ENCODE peak calls at places on chromosomes 1 and 21, in five cellular contexts. X is amniotic stem cell; Y is naive thymus-derived CD8-positive, alpha-beta T cell; U is HTR-8/SVneo; D is choroid plexus epithelial cell. O is an unnamed sample.

GRCh38 chr1:187067160-187067559 is 238.4 kb downstream of the PLA2G4A start:
- DNase-seq in X (no peak), Y (no peak), U (no peak), D (no peak), O (no peak)

GRCh38 chr1:214316597-214316996 is 35.6 kb downstream of the SMYD2 start:
- DNase-seq in X (no peak), Y (no peak), U (no peak), D (peak), O (no peak)

GRCh38 chr1:92411511-92411910 is 75.2 kb downstream of the GFI1 start:
- DNase-seq in X (peak), Y (no peak), U (peak), D (peak), O (no peak)

GRCh38 chr1:162074548-162074947 is 5.1 kb downstream of the NOS1AP start:
- DNase-seq in X (no peak), Y (no peak), U (no peak), D (peak), O (no peak)

GRCh38 chr1:12554521-12555305 is 63.3 kb downstream of the DHRS3 start:
- DNase-seq in X (no peak), Y (no peak), U (no peak), D (no peak), O (no peak)

GRCh38 chr1:91924146-91924545 is 25.1 kb upstream of the BRDT start:
- DNase-seq in X (peak), Y (no peak), U (peak), D (peak), O (no peak)

GRCh38 chr1:37085393-37085792 is 51.1 kb upstream of the GRIK3 start:
- DNase-seq in X (no peak), Y (no peak), U (no peak), D (no peak), O (no peak)

GRCh38 chr1:42933060-42933586 is 25.5 kb downstream of the SLC2A1 start:
- DNase-seq in X (no peak), Y (no peak), U (no peak), D (no peak), O (no peak)

GRCh38 chr1:2388004-2388913 is 3.1 kb downstream of the MORN1 start:
- DNase-seq in X (no peak), Y (no peak), U (no peak), D (no peak), O (no peak)

GRCh38 chr1:192631749-192632148 is 4.2 kb upstream of the RGS13 start:
- DNase-seq in X (no peak), Y (no peak), U (no peak), D (no peak), O (no peak)

GRCh38 chr1:111802110-111802509 is 46.4 kb downstream of the DDX20 start:
- DNase-seq in X (no peak), Y (no peak), U (no peak), D (no peak), O (no peak)

GRCh38 chr1:39104158-39105060 is 78.3 kb downstream of the NDUFS5 start:
- DNase-seq in X (no peak), Y (no peak), U (no peak), D (peak), O (no peak)

GRCh38 chr1:223363057-223363855 is 720 bp downstream of the SUSD4 start:
- DNase-seq in X (no peak), Y (peak), U (peak), D (peak), O (peak)

GRCh38 chr1:229694053-229694693 is 68.1 kb downstream of the URB2 start:
- DNase-seq in X (no peak), Y (no peak), U (no peak), D (peak), O (no peak)

GRCh38 chr1:1259948-1260614 is 13.6 kb upstream of the C1QTNF12 start:
- DNase-seq in X (no peak), Y (no peak), U (no peak), D (no peak), O (no peak)

GRCh38 chr1:40534589-40534988 is 3.2 kb downstream of the ZNF684 start:
- DNase-seq in X (no peak), Y (no peak), U (no peak), D (no peak), O (no peak)

GRCh38 chr1:106049595-106049994 is 1006.9 kb upstream of the PRMT6 start:
- DNase-seq in X (no peak), Y (no peak), U (no peak), D (no peak), O (no peak)

GRCh38 chr1:30191154-30191702 is 532.2 kb downstream of the MATN1 start:
- DNase-seq in X (peak), Y (peak), U (peak), D (peak), O (no peak)

GRCh38 chr1:48775817-48776399 is 783 bp downstream of the BEND5 start:
- DNase-seq in X (no peak), Y (no peak), U (no peak), D (no peak), O (no peak)

GRCh38 chr1:36149973-36150295 is 648 bp upstream of the TRAPPC3 start:
- DNase-seq in X (no peak), Y (no peak), U (no peak), D (no peak), O (no peak)

GRCh38 chr1:18812540-18812939 is 46.9 kb downstream of the TAS1R2 start:
- DNase-seq in X (no peak), Y (no peak), U (no peak), D (no peak), O (no peak)

GRCh38 chr21:45372732-45373355 is 32.1 kb upstream of the COL18A1 start:
- DNase-seq in X (no peak), Y (no peak), U (no peak), D (no peak), O (no peak)

GRCh38 chr21:29486306-29486705 is 187.6 kb downstream of the BACH1 start:
- DNase-seq in X (no peak), Y (no peak), U (no peak), D (no peak), O (no peak)

GRCh38 chr1:88560614-88561013 is 123.5 kb upstream of the PKN2 start:
- DNase-seq in X (no peak), Y (no peak), U (no peak), D (no peak), O (no peak)

GRCh38 chr1:7845761-7846160 is 7.1 kb downstream of the UTS2 start:
- DNase-seq in X (no peak), Y (no peak), U (no peak), D (peak), O (no peak)

GRCh38 chr1:36731226-36732037 is 248.7 kb upstream of the CSF3R start:
- DNase-seq in X (no peak), Y (no peak), U (no peak), D (no peak), O (peak)

GRCh38 chr1:61428146-61428545 is 296.8 kb downstream of the TM2D1 start:
- DNase-seq in X (no peak), Y (no peak), U (no peak), D (no peak), O (no peak)

GRCh38 chr1:77673030-77673429 is 9.4 kb downstream of the ZZZ3 start:
- DNase-seq in X (no peak), Y (no peak), U (no peak), D (no peak), O (no peak)

GRCh38 chr1:243582321-243582720 is 267.7 kb downstream of the AKT3 start:
- DNase-seq in X (no peak), Y (no peak), U (no peak), D (peak), O (no peak)

GRCh38 chr1:23426828-23427227 is 2.3 kb upstream of the TCEA3 start:
- DNase-seq in X (no peak), Y (no peak), U (no peak), D (no peak), O (no peak)

GRCh38 chr1:22652881-22653316 is at the start of gene C1QB:
- DNase-seq in X (no peak), Y (no peak), U (no peak), D (no peak), O (no peak)

GRCh38 chr21:42539931-42540343 is 26.3 kb downstream of the SLC37A1 start:
- DNase-seq in X (no peak), Y (no peak), U (no peak), D (no peak), O (no peak)